ENCODE peak calls at places on chromosomes 2 and 18, in nine cellular contexts. U is breast epithelium; E is H54; L is pons; A is fibroblast of mammary gland; B is hypothalamus; Z is activated T-cell treated with anti-CD3 and anti-CD28 coated beads, Interleukin-2, amount 50 U/mL, for 72 hours; H is right lobe of liver; J is hepatocyte. V is an unnamed sample.

GRCh38 chr2:167953790-167954189 is 293.6 kb downstream of the STK39 start:
- DNase-seq in U (no peak), E (no peak), L (no peak), A (no peak), B (no peak), Z (no peak), H (no peak), J (no peak), V (no peak)

GRCh38 chr18:54358495-54358793 is 738 bp downstream of the C18orf54 start:
- DNase-seq in U (peak), E (no peak), L (peak), A (peak), B (no peak), Z (no peak), H (no peak), J (peak), V (peak)

GRCh38 chr2:18503686-18504085 is 56.8 kb downstream of the RDH14 start:
- DNase-seq in U (no peak), E (no peak), L (no peak), A (no peak), B (no peak), Z (no peak), H (no peak), J (no peak), V (no peak)

GRCh38 chr2:229610871-229611270 is 103.5 kb downstream of the DNER start:
- DNase-seq in U (no peak), E (no peak), L (no peak), A (no peak), B (no peak), Z (no peak), H (no peak), J (no peak), V (no peak)

GRCh38 chr2:71620851-71621251 is 167.5 kb downstream of the DYSF start:
- DNase-seq in U (no peak), E (no peak), L (no peak), A (no peak), B (no peak), Z (no peak), H (no peak), J (no peak), V (peak)

GRCh38 chr2:201628545-201628944 is 14.8 kb downstream of the TMEM237 start:
- DNase-seq in U (no peak), E (no peak), L (no peak), A (no peak), B (no peak), Z (no peak), H (no peak), J (no peak), V (no peak)

GRCh38 chr2:19571773-19572172 is 213.3 kb upstream of the OSR1 start:
- DNase-seq in U (no peak), E (no peak), L (no peak), A (no peak), B (no peak), Z (no peak), H (no peak), J (no peak), V (no peak)

GRCh38 chr2:227163445-227163997 is 484 bp downstream of the COL4A4 start:
- DNase-seq in U (no peak), E (peak), L (no peak), A (no peak), B (no peak), Z (no peak), H (no peak), J (no peak), V (peak)

GRCh38 chr2:221502270-221502973 is 69.7 kb downstream of the EPHA4 start:
- DNase-seq in U (no peak), E (no peak), L (no peak), A (peak), B (no peak), Z (peak), H (no peak), J (no peak), V (no peak)

GRCh38 chr2:33340265-33340664 is 136.2 kb upstream of the RASGRP3 start:
- DNase-seq in U (peak), E (no peak), L (peak), A (peak), B (peak), Z (no peak), H (peak), J (no peak), V (peak)

GRCh38 chr18:32018331-32019250 is at the start of gene RNF125:
- DNase-seq in U (peak), E (peak), L (peak), A (peak), B (peak), Z (peak), H (peak), J (peak), V (peak)

GRCh38 chr2:7180641-7181370 is 263.6 kb downstream of the RNF144A start:
- DNase-seq in U (no peak), E (no peak), L (peak), A (peak), B (no peak), Z (no peak), H (no peak), J (peak), V (no peak)

GRCh38 chr2:158973111-158973510 is 4.7 kb downstream of the TANC1 start:
- DNase-seq in U (no peak), E (no peak), L (no peak), A (no peak), B (no peak), Z (no peak), H (no peak), J (no peak), V (no peak)

GRCh38 chr2:100852999-100853908 is 33.3 kb downstream of the NPAS2 start:
- DNase-seq in U (no peak), E (no peak), L (no peak), A (peak), B (no peak), Z (no peak), H (no peak), J (no peak), V (no peak)

GRCh38 chr18:32177530-32177929 is 12.3 kb upstream of the MEP1B start:
- DNase-seq in U (no peak), E (no peak), L (no peak), A (no peak), B (no peak), Z (no peak), H (no peak), J (no peak), V (no peak)

GRCh38 chr2:31260870-31261269 is 26.9 kb downstream of the EHD3 start:
- DNase-seq in U (no peak), E (no peak), L (peak), A (no peak), B (peak), Z (no peak), H (no peak), J (no peak), V (no peak)

GRCh38 chr18:25561923-25562322 is 210.0 kb upstream of the ZNF521 start:
- DNase-seq in U (no peak), E (peak), L (no peak), A (peak), B (no peak), Z (no peak), H (no peak), J (peak), V (no peak)

GRCh38 chr2:136116111-136116812 is 1.7 kb downstream of the CXCR4 start:
- DNase-seq in U (no peak), E (no peak), L (no peak), A (no peak), B (no peak), Z (peak), H (peak), J (peak), V (peak)

GRCh38 chr2:158586491-158586890 is 129.7 kb downstream of the PKP4 start:
- DNase-seq in U (no peak), E (no peak), L (no peak), A (peak), B (no peak), Z (no peak), H (no peak), J (peak), V (no peak)

GRCh38 chr2:199470672-199471442 is 13.1 kb upstream of the SATB2 start:
- DNase-seq in U (no peak), E (no peak), L (no peak), A (no peak), B (no peak), Z (no peak), H (no peak), J (no peak), V (no peak)

GRCh38 chr2:217989221-217989948 is 13.4 kb downstream of the TNS1 start:
- DNase-seq in U (no peak), E (no peak), L (no peak), A (no peak), B (no peak), Z (no peak), H (no peak), J (no peak), V (no peak)

GRCh38 chr18:58761241-58761969 is 90.1 kb downstream of the MALT1 start:
- DNase-seq in U (no peak), E (no peak), L (peak), A (no peak), B (no peak), Z (no peak), H (no peak), J (no peak), V (no peak)

GRCh38 chr2:23073041-23073440 is 311.9 kb upstream of the KLHL29 start:
- DNase-seq in U (no peak), E (no peak), L (no peak), A (no peak), B (no peak), Z (no peak), H (no peak), J (no peak), V (no peak)

GRCh38 chr2:113053666-113054435 is 1.2 kb upstream of the IL36B start:
- DNase-seq in U (no peak), E (no peak), L (no peak), A (no peak), B (no peak), Z (no peak), H (no peak), J (no peak), V (no peak)

GRCh38 chr2:194962254-194962653 is 694.8 kb upstream of the SLC39A10 start:
- DNase-seq in U (no peak), E (no peak), L (no peak), A (no peak), B (no peak), Z (no peak), H (no peak), J (no peak), V (no peak)

GRCh38 chr2:207282916-207283315 is 117.2 kb upstream of the KLF7 start:
- DNase-seq in U (no peak), E (no peak), L (peak), A (no peak), B (no peak), Z (no peak), H (no peak), J (no peak), V (no peak)

GRCh38 chr2:29936005-29936404 is 14.6 kb upstream of the ALK start:
- DNase-seq in U (no peak), E (no peak), L (no peak), A (no peak), B (no peak), Z (no peak), H (no peak), J (no peak), V (no peak)

GRCh38 chr2:85695691-85696668 is 1.8 kb downstream of the GNLY start:
- DNase-seq in U (no peak), E (no peak), L (no peak), A (no peak), B (no peak), Z (no peak), H (no peak), J (no peak), V (no peak)

GRCh38 chr2:64362562-64363026 is 91.4 kb upstream of the LGALSL start:
- DNase-seq in U (no peak), E (no peak), L (no peak), A (no peak), B (no peak), Z (no peak), H (no peak), J (peak), V (no peak)

GRCh38 chr2:159968282-159968900 is 94.0 kb downstream of the PLA2R1 start:
- DNase-seq in U (no peak), E (peak), L (peak), A (peak), B (no peak), Z (peak), H (no peak), J (peak), V (no peak)

GRCh38 chr2:191176801-191177438 is 26.1 kb upstream of the STAT4 start:
- DNase-seq in U (no peak), E (no peak), L (no peak), A (no peak), B (no peak), Z (no peak), H (peak), J (no peak), V (no peak)

GRCh38 chr2:122543815-122544214 is 788.4 kb downstream of the TSN start:
- DNase-seq in U (no peak), E (no peak), L (no peak), A (peak), B (no peak), Z (no peak), H (no peak), J (no peak), V (no peak)

GRCh38 chr2:196079052-196079451 is 10.4 kb upstream of the DNAH7 start:
- DNase-seq in U (no peak), E (no peak), L (no peak), A (no peak), B (no peak), Z (no peak), H (no peak), J (peak), V (no peak)

GRCh38 chr18:45958730-45959129 is 8.4 kb downstream of the EPG5 start:
- DNase-seq in U (no peak), E (no peak), L (no peak), A (peak), B (no peak), Z (no peak), H (no peak), J (no peak), V (no peak)

GRCh38 chr18:58360324-58360723 is 268.6 kb downstream of the ALPK2 start:
- DNase-seq in U (no peak), E (no peak), L (no peak), A (no peak), B (no peak), Z (no peak), H (no peak), J (no peak), V (no peak)

GRCh38 chr18:58541789-58542425 is 87.0 kb downstream of the ALPK2 start:
- DNase-seq in U (no peak), E (peak), L (peak), A (peak), B (no peak), Z (peak), H (no peak), J (peak), V (no peak)

GRCh38 chr2:3659447-3660432 is 1.7 kb downstream of the ALLC start:
- DNase-seq in U (no peak), E (no peak), L (no peak), A (no peak), B (no peak), Z (no peak), H (no peak), J (no peak), V (peak)

GRCh38 chr2:150528861-150529801 is 41.7 kb upstream of the RND3 start:
- DNase-seq in U (no peak), E (no peak), L (no peak), A (peak), B (no peak), Z (no peak), H (no peak), J (peak), V (no peak)